ENCODE peak calls at places on chromosome 13, in six cellular contexts. T, K, P, W, L and M are unnamed samples.
A peak's percentile ranks its signal among the peaks of the same experiment; 100 is the strongest.

GRCh38 chr13:67518785-67519184 is 288.6 kb upstream of the PCDH9 start:
- DNase-seq in T (no peak), W (no peak), P (no peak), K (no peak), L (no peak), M (no peak)

GRCh38 chr13:70795484-70795883 is 687.2 kb upstream of the KLHL1 start:
- DNase-seq in P (no peak), L (no peak), T (no peak), W (no peak), K (no peak), M (no peak)

GRCh38 chr13:69903081-69903480 is 204.5 kb upstream of the ATXN8OS start:
- DNase-seq in T (no peak), L (no peak), W (no peak), K (no peak), P (no peak), M (no peak)

GRCh38 chr13:48400090-48400694 is 12.7 kb downstream of the LPAR6 start:
- DNase-seq in L (no peak), W (peak; percentile 11), T (no peak), P (no peak), K (peak; percentile 24), M (peak; percentile 50)

GRCh38 chr13:51420681-51421476 is 32.0 kb downstream of the INTS6 start:
- DNase-seq in K (no peak), W (no peak), P (no peak), T (no peak), L (no peak), M (no peak)

GRCh38 chr13:42946927-42947326 is 45.1 kb downstream of the EPSTI1 start:
- DNase-seq in K (peak; percentile 68), T (no peak), W (peak; percentile 70), L (no peak), P (no peak), M (no peak)

GRCh38 chr13:20843177-20843576 is 59.4 kb downstream of the XPO4 start:
- DNase-seq in K (no peak), T (no peak), W (no peak), L (no peak), P (no peak), M (no peak)

GRCh38 chr13:27201661-27202060 is 30.1 kb upstream of the USP12 start:
- DNase-seq in P (no peak), W (no peak), L (no peak), K (no peak), T (no peak), M (peak; percentile 22)

GRCh38 chr13:77213644-77214043 is 113.2 kb downstream of the MYCBP2 start:
- DNase-seq in T (no peak), P (no peak), W (no peak), K (no peak), L (no peak), M (peak; percentile 61)

GRCh38 chr13:44978328-44978727 is 10.9 kb downstream of the NUFIP1 start:
- DNase-seq in P (no peak), L (no peak), W (no peak), T (no peak), K (no peak), M (no peak)

GRCh38 chr13:27406178-27406939 is 18.1 kb upstream of the GTF3A start:
- DNase-seq in L (peak; percentile 12), W (peak; percentile 55), P (no peak), T (no peak), K (peak; percentile 54), M (peak; percentile 53)

GRCh38 chr13:35888327-35888940 is 242.7 kb downstream of the DCLK1 start:
- DNase-seq in L (no peak), K (no peak), T (no peak), P (no peak), W (peak; percentile 6), M (no peak)

GRCh38 chr13:80037505-80037888 is 303.4 kb downstream of the SPRY2 start:
- DNase-seq in P (no peak), L (no peak), W (peak; percentile 78), K (peak; percentile 86), T (no peak), M (peak; percentile 94)

GRCh38 chr13:95212962-95213850 is 88.0 kb downstream of the ABCC4 start:
- DNase-seq in W (no peak), L (no peak), T (no peak), P (no peak), K (no peak), M (no peak)

GRCh38 chr13:48185018-48185417 is 48.0 kb upstream of the ITM2B start:
- DNase-seq in K (no peak), T (no peak), P (no peak), L (no peak), W (no peak), M (peak; percentile 14)

GRCh38 chr13:57557979-57558529 is 73.5 kb upstream of the PCDH17 start:
- DNase-seq in K (no peak), P (no peak), W (peak; percentile 38), L (no peak), T (no peak), M (peak; percentile 11)

GRCh38 chr13:109727251-109727650 is 59.1 kb downstream of the IRS2 start:
- DNase-seq in P (no peak), T (no peak), K (no peak), W (no peak), L (no peak), M (no peak)

GRCh38 chr13:92074658-92075057 is 676.2 kb downstream of the GPC5 start:
- DNase-seq in W (peak; percentile 29), L (no peak), K (no peak), T (no peak), P (no peak), M (peak; percentile 15)

GRCh38 chr13:58495668-58496067 is 864.1 kb downstream of the PCDH17 start:
- DNase-seq in W (peak; percentile 8), K (no peak), P (no peak), L (no peak), T (no peak), M (no peak)

GRCh38 chr13:49610176-49610575 is 18.1 kb upstream of the ARL11 start:
- DNase-seq in P (no peak), T (no peak), L (no peak), W (no peak), K (no peak), M (no peak)

GRCh38 chr13:102100234-102100633 is 301.6 kb downstream of the FGF14 start:
- DNase-seq in K (no peak), P (no peak), W (no peak), T (no peak), L (no peak), M (peak; percentile 23)

GRCh38 chr13:102097708-102098107 is 304.1 kb downstream of the FGF14 start:
- DNase-seq in L (no peak), W (no peak), P (no peak), K (no peak), T (no peak), M (no peak)
- TF ChIP-seq CTCF in L (no peak), W (no peak), P (no peak), K (no peak), T (no peak), M (no peak)

DNA sequence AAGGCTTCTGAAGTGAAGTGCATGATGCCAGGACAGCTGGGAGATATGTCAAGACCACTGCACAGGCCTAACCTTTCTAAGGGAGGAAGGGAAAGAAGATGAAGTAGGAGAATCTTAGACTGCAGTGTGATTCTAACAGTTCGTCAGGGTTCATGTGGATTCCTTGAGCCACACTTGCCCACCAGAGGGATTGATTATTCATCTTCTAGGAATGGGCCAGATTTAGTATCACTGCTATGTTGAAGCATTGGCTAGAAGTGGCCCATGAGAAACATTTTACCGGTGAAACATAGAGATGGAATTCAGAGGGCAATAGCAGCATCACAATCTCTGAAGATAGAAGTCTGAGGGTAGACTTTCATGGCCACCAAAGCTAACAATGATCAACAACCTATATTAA is 550.8 kb upstream of the SLITRK1 start:
- DNase-seq in P (no peak), L (no peak), T (no peak), W (no peak), K (peak; percentile 74), M (no peak)
- TF ChIP-seq CTCF in P (no peak), L (no peak), T (no peak), W (no peak), K (peak; percentile 15), M (no peak)

GRCh38 chr13:111039735-111040134 is 75.4 kb upstream of the ARHGEF7 start:
- DNase-seq in W (no peak), K (no peak), P (no peak), L (no peak), T (no peak), M (no peak)

GRCh38 chr13:111037838-111038397 is 77.2 kb upstream of the ARHGEF7 start:
- DNase-seq in W (no peak), K (no peak), L (no peak), T (no peak), P (no peak), M (no peak)

GRCh38 chr13:111040821-111041220 is 74.3 kb upstream of the ARHGEF7 start:
- DNase-seq in W (no peak), K (no peak), P (no peak), L (no peak), T (no peak), M (no peak)

GRCh38 chr13:111036665-111037064 is 78.4 kb upstream of the ARHGEF7 start:
- DNase-seq in K (no peak), W (no peak), L (no peak), P (no peak), T (no peak), M (no peak)

DNA sequence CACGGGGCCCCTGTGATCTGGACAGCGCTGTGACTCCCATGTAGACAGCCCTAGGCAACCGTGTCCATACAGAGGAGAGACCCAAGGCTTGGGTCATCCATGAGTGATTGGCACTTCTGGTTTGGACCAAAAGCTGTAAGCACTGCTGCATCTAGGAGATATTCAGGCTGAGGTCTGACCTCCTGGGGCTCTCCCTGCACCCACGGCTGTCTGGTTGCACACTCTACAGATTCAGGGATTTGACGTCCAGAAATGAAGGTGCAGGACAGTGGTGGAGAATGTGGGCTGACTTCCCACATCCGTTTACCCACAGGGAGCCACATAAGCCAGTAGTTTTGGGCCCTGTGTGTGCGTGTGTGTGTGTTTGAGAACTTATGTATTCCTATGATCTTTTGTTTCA is 76.2 kb upstream of the ARHGEF7 start:
- DNase-seq in P (no peak), L (no peak), T (no peak), W (no peak), K (no peak), M (no peak)
- TF ChIP-seq CTCF in P (no peak), L (no peak), T (no peak), W (no peak), K (no peak), M (no peak)

GRCh38 chr13:65638572-65639168 is 1591.5 kb downstream of the PCDH9 start:
- DNase-seq in K (peak; percentile 59), T (no peak), P (no peak), W (peak; percentile 53), L (no peak), M (peak; percentile 57)
- TF ChIP-seq CTCF in K (peak; percentile 91), T (peak; percentile 49), P (no peak), W (peak; percentile 63), L (no peak), M (peak; percentile 85)

DNA sequence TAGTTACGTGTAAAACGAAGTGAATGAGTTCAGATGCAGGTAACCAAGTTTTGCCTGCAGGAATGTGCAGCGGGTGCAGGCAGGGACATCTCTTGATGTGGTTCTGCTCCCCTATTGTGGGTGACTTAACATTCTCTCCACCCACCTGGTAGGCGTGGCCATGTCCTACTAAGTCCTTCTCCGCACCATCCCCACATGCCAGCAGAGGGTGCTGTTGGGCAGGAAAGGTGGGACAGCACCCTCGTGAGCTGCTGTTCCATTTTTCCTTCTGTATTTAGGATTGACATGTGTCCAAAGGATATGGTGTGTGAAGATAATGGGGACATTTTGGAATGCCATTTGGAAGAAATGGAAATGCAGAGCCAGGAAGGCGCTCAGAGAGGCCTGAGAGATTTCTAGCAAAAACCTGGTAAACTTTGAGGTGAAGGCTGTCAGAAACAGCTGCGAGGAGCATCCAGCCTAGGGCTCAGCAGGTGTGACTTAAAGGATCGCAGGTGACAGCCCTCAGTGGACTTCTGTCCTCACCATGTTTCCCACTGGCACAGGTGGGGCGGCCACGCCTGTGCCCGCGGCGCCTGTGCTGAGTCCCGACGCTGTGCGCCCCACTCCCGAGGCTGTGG is 26.2 kb upstream of the MCF2L start:
- DNase-seq in P (peak; percentile 98), L (peak; percentile 97), W (peak; percentile 96), T (peak; percentile 96), K (peak; percentile 87), M (peak; percentile 96)
- TF ChIP-seq CTCF in P (peak; percentile 96), L (peak; percentile 97), W (peak; percentile 91), T (peak; percentile 84), K (peak; percentile 98), M (peak; percentile 100)